ENCODE peak calls at places on chromosomes 2 and 18, in ten cellular contexts. F is stimulated activated CD8-positive, alpha-beta memory T cell treated with anti-CD3 and anti-CD28 coated beads, Interleukin-7, amount 100 ng/mL, for 1 hour; T is CD4-positive, alpha-beta T cell; Z is CD8-positive, alpha-beta memory T cell; P is M059J; Y is NCI-H2081; O is IMR-90; X is sciatic nerve; M is HTR-8/SVneo; I is caudate nucleus. K is an unnamed sample.
A peak's percentile ranks its signal among the peaks of the same experiment; 100 is the strongest.

GRCh38 chr2:31239842-31240198 is 5.9 kb downstream of the EHD3 start:
- DNase-seq in I (peak; percentile 33), P (peak; percentile 24), T (no peak), Z (no peak), O (peak; percentile 42), M (no peak), F (no peak), Y (no peak), X (no peak), K (peak; percentile 88)

GRCh38 chr18:49915352-49915751 is 102.0 kb upstream of the ACAA2 start:
- DNase-seq in T (no peak), I (no peak), P (no peak), X (no peak), Y (no peak), O (no peak), M (no peak), F (no peak), Z (no peak), K (peak; percentile 35)

GRCh38 chr2:149021761-149022160 is 16.7 kb upstream of the LYPD6B start:
- DNase-seq in I (no peak), O (no peak), F (no peak), P (no peak), M (no peak), Z (no peak), T (no peak), X (no peak), Y (no peak), K (no peak)

GRCh38 chr2:84908948-84909713 is 3.7 kb downstream of the TMSB10 start:
- DNase-seq in X (no peak), T (no peak), Y (no peak), O (no peak), Z (no peak), M (no peak), F (no peak), P (no peak), I (no peak), K (no peak)

GRCh38 chr2:44169155-44169898 is 652 bp downstream of the PPM1B start:
- DNase-seq in M (no peak), X (no peak), Y (peak; percentile 61), P (peak; percentile 63), Z (peak; percentile 27), O (peak; percentile 37), T (peak; percentile 34), F (peak; percentile 3), I (peak; percentile 46), K (no peak)

GRCh38 chr2:56263876-56264275 is 80.1 kb downstream of the CCDC85A start:
- DNase-seq in Y (no peak), Z (no peak), T (no peak), P (peak; percentile 58), F (no peak), I (no peak), M (no peak), O (no peak), X (no peak), K (no peak)

GRCh38 chr2:66929632-66930385 is 467.3 kb upstream of the ETAA1 start:
- DNase-seq in X (peak; percentile 65), M (peak; percentile 18), Z (no peak), F (no peak), O (peak; percentile 81), T (no peak), Y (no peak), I (no peak), P (peak; percentile 80), K (no peak)

GRCh38 chr2:25174192-25174861 is 5.9 kb upstream of the POMC start:
- DNase-seq in X (no peak), I (no peak), Y (no peak), T (no peak), Z (no peak), O (no peak), F (no peak), P (no peak), M (no peak), K (peak; percentile 65)

GRCh38 chr18:49848115-49848514 is 34.8 kb upstream of the ACAA2 start:
- DNase-seq in Z (no peak), T (no peak), M (no peak), X (no peak), Y (no peak), P (no peak), I (no peak), F (no peak), O (no peak), K (no peak)

GRCh38 chr18:39661856-39662366 is 2096.3 kb upstream of the CELF4 start:
- DNase-seq in O (no peak), Y (no peak), F (no peak), Z (no peak), P (no peak), I (no peak), M (no peak), X (no peak), T (no peak), K (no peak)

GRCh38 chr18:22434973-22435608 is 17.4 kb upstream of the CTAGE1 start:
- DNase-seq in T (no peak), I (no peak), Y (no peak), O (peak; percentile 91), M (no peak), P (peak; percentile 72), X (no peak), F (no peak), Z (no peak), K (no peak)